ENCODE peak calls at places on chromosomes 12 and 14, in seven cellular contexts. N, P, W, J, L, K and A are unnamed samples.

GRCh38 chr12:52006726-52007157 is at the start of gene TAMALIN:
- DNase-seq in W (peak), N (peak), J (no peak), K (no peak), P (no peak), L (peak), A (peak)

GRCh38 chr14:38078393-38078792 is 129.3 kb upstream of the SSTR1 start:
- DNase-seq in W (no peak), P (no peak), L (no peak), J (no peak), N (peak), K (no peak), A (no peak)

GRCh38 chr14:49366416-49366815 is 219.8 kb downstream of the RPS29 start:
- DNase-seq in L (no peak), J (no peak), W (no peak), P (no peak), N (no peak), K (no peak), A (no peak)

GRCh38 chr14:91270619-91271018 is 26.1 kb upstream of the GPR68 start:
- DNase-seq in L (peak), N (no peak), P (no peak), K (no peak), J (no peak), W (no peak), A (no peak)

GRCh38 chr12:89731614-89732013 is 23.0 kb upstream of the ATP2B1 start:
- DNase-seq in N (no peak), P (no peak), K (no peak), W (no peak), L (no peak), J (peak), A (no peak)

GRCh38 chr14:43141636-43142191 is 1365.4 kb downstream of the FSCB start:
- DNase-seq in W (no peak), P (no peak), L (no peak), J (no peak), K (no peak), N (no peak), A (no peak)

GRCh38 chr14:96567289-96567899 is 65.2 kb downstream of the PAPOLA start:
- DNase-seq in W (no peak), P (peak), K (no peak), N (no peak), J (peak), L (no peak), A (no peak)

GRCh38 chr14:80358112-80358511 is 146.8 kb upstream of the DIO2 start:
- DNase-seq in W (no peak), J (peak), N (no peak), K (no peak), P (no peak), L (no peak), A (no peak)

GRCh38 chr12:119114294-119114693 is 64.4 kb upstream of the HSPB8 start:
- DNase-seq in P (no peak), L (no peak), J (no peak), K (no peak), N (no peak), W (no peak), A (no peak)

GRCh38 chr12:68899251-68899771 is 33.7 kb downstream of the CPM start:
- DNase-seq in N (no peak), J (peak), K (no peak), W (no peak), L (no peak), P (no peak), A (no peak)

GRCh38 chr12:122395319-122395718 is 27.1 kb downstream of the CLIP1 start:
- DNase-seq in P (no peak), K (no peak), N (no peak), W (no peak), L (no peak), J (peak), A (no peak)

GRCh38 chr14:105090493-105091334 is 25.5 kb upstream of the GPR132 start:
- DNase-seq in L (peak), N (peak), K (peak), P (peak), W (peak), J (peak), A (peak)

GRCh38 chr12:90036641-90037040 is 328.0 kb upstream of the ATP2B1 start:
- DNase-seq in N (peak), P (no peak), W (no peak), L (no peak), K (no peak), J (peak), A (no peak)

GRCh38 chr14:89060191-89060590 is 235.7 kb downstream of the TTC8 start:
- DNase-seq in K (no peak), L (no peak), W (no peak), P (no peak), J (peak), N (no peak), A (no peak)

GRCh38 chr12:71958056-71958455 is 19.4 kb downstream of the TPH2 start:
- DNase-seq in K (peak), P (no peak), J (no peak), L (no peak), N (no peak), W (no peak), A (no peak)

GRCh38 chr12:63922446-63922845 is 77.9 kb downstream of the SRGAP1 start:
- DNase-seq in L (no peak), N (no peak), K (no peak), J (no peak), P (no peak), W (no peak), A (no peak)

GRCh38 chr12:127324681-127325080 is 942.3 kb upstream of the TMEM132C start:
- DNase-seq in J (no peak), N (no peak), W (no peak), P (no peak), L (no peak), K (no peak), A (no peak)

GRCh38 chr14:69518341-69519101 is 34.0 kb downstream of the PLEKHD1 start:
- DNase-seq in N (no peak), P (no peak), W (no peak), L (peak), K (no peak), J (no peak), A (no peak)

GRCh38 chr12:121538699-121539061 is 42.1 kb downstream of the KDM2B start:
- DNase-seq in J (no peak), K (no peak), L (peak), P (no peak), N (peak), W (no peak), A (no peak)

GRCh38 chr12:63084501-63084900 is 66.5 kb downstream of the AVPR1A start:
- DNase-seq in N (no peak), J (no peak), L (no peak), W (no peak), P (no peak), K (no peak), A (no peak)

GRCh38 chr12:896031-896430 is 53.5 kb downstream of the RAD52 start:
- DNase-seq in W (no peak), P (no peak), N (no peak), J (no peak), L (no peak), K (no peak), A (no peak)

GRCh38 chr12:24226745-24227350 is 277.4 kb upstream of the SOX5 start:
- DNase-seq in N (no peak), P (no peak), W (no peak), L (no peak), K (peak), J (peak), A (peak)